ENCODE peak calls at places on chromosome 6, in five cellular contexts. One of them, this sample, is unnamed.

GRCh38 chr6:139262519-139263300 is 29.1 kb downstream of the TXLNB start:
- DNase-seq in CD4-positive, alpha-beta T cell: no peak
- DNase-seq in cardiac muscle cell: no peak
- DNase-seq in breast epithelium: no peak
- DNase-seq in endothelial cell: no peak
- DNase-seq in this sample: no peak

GRCh38 chr6:37083243-37084138 is 78.0 kb downstream of the FGD2 start:
- DNase-seq in CD4-positive, alpha-beta T cell: no peak
- DNase-seq in cardiac muscle cell: no peak
- DNase-seq in breast epithelium: peak; percentile 83
- DNase-seq in endothelial cell: no peak
- DNase-seq in this sample: no peak

GRCh38 chr6:155499574-155499973 is 43.9 kb upstream of the NOX3 start:
- DNase-seq in CD4-positive, alpha-beta T cell: no peak
- DNase-seq in cardiac muscle cell: no peak
- DNase-seq in breast epithelium: no peak
- DNase-seq in endothelial cell: no peak
- DNase-seq in this sample: no peak

GRCh38 chr6:37783831-37784584 is 35.5 kb upstream of the ZFAND3 start:
- DNase-seq in CD4-positive, alpha-beta T cell: no peak
- DNase-seq in cardiac muscle cell: peak; percentile 9
- DNase-seq in breast epithelium: no peak
- DNase-seq in endothelial cell: no peak
- DNase-seq in this sample: peak; percentile 49

GRCh38 chr6:48979806-48980205 is 483.2 kb downstream of the MMUT start:
- DNase-seq in CD4-positive, alpha-beta T cell: no peak
- DNase-seq in cardiac muscle cell: peak; percentile 76
- DNase-seq in breast epithelium: no peak
- DNase-seq in endothelial cell: no peak
- DNase-seq in this sample: no peak

GRCh38 chr6:157283330-157283898 is 39.9 kb downstream of the TMEM242 start:
- DNase-seq in CD4-positive, alpha-beta T cell: no peak
- DNase-seq in cardiac muscle cell: no peak
- DNase-seq in breast epithelium: no peak
- DNase-seq in endothelial cell: no peak
- DNase-seq in this sample: no peak

GRCh38 chr6:78436335-78436734 is 431.0 kb upstream of the IRAK1BP1 start:
- DNase-seq in CD4-positive, alpha-beta T cell: no peak
- DNase-seq in cardiac muscle cell: no peak
- DNase-seq in breast epithelium: no peak
- DNase-seq in endothelial cell: no peak
- DNase-seq in this sample: no peak

GRCh38 chr6:13354331-13355042 is 26.1 kb upstream of the TBC1D7 start:
- DNase-seq in CD4-positive, alpha-beta T cell: no peak
- DNase-seq in cardiac muscle cell: peak; percentile 55
- DNase-seq in breast epithelium: no peak
- DNase-seq in endothelial cell: peak; percentile 22
- DNase-seq in this sample: no peak

GRCh38 chr6:147765541-147765940 is 257.1 kb downstream of the SAMD5 start:
- DNase-seq in CD4-positive, alpha-beta T cell: no peak
- DNase-seq in cardiac muscle cell: no peak
- DNase-seq in breast epithelium: no peak
- DNase-seq in endothelial cell: no peak
- DNase-seq in this sample: no peak

GRCh38 chr6:99852031-99852430 is 142.0 kb downstream of the MCHR2 start:
- DNase-seq in CD4-positive, alpha-beta T cell: no peak
- DNase-seq in cardiac muscle cell: no peak
- DNase-seq in breast epithelium: no peak
- DNase-seq in endothelial cell: no peak
- DNase-seq in this sample: no peak

GRCh38 chr6:104606361-104606760 is 253.4 kb downstream of the HACE1 start:
- DNase-seq in CD4-positive, alpha-beta T cell: no peak
- DNase-seq in cardiac muscle cell: no peak
- DNase-seq in breast epithelium: no peak
- DNase-seq in endothelial cell: peak; percentile 6
- DNase-seq in this sample: no peak

GRCh38 chr6:14824835-14825223 is 421.0 kb upstream of the JARID2 start:
- DNase-seq in CD4-positive, alpha-beta T cell: no peak
- DNase-seq in cardiac muscle cell: no peak
- DNase-seq in breast epithelium: no peak
- DNase-seq in endothelial cell: no peak
- DNase-seq in this sample: no peak

GRCh38 chr6:27059621-27060425 is 187.7 kb upstream of the PRSS16 start:
- DNase-seq in CD4-positive, alpha-beta T cell: no peak
- DNase-seq in cardiac muscle cell: peak; percentile 8
- DNase-seq in breast epithelium: no peak
- DNase-seq in endothelial cell: no peak
- DNase-seq in this sample: no peak

GRCh38 chr6:29955783-29956182 is 13.5 kb downstream of the HLA-A start:
- DNase-seq in CD4-positive, alpha-beta T cell: no peak
- DNase-seq in cardiac muscle cell: no peak
- DNase-seq in breast epithelium: no peak
- DNase-seq in endothelial cell: no peak
- DNase-seq in this sample: no peak

GRCh38 chr6:165889636-165890403 is 226.8 kb upstream of the PDE10A start:
- DNase-seq in CD4-positive, alpha-beta T cell: no peak
- DNase-seq in cardiac muscle cell: peak; percentile 63
- DNase-seq in breast epithelium: no peak
- DNase-seq in endothelial cell: peak; percentile 62
- DNase-seq in this sample: peak; percentile 48

GRCh38 chr6:37648465-37649330 is 49.0 kb downstream of the MDGA1 start:
- DNase-seq in CD4-positive, alpha-beta T cell: no peak
- DNase-seq in cardiac muscle cell: peak; percentile 33
- DNase-seq in breast epithelium: no peak
- DNase-seq in endothelial cell: no peak
- DNase-seq in this sample: peak; percentile 47

GRCh38 chr6:56542367-56543331 is 100.0 kb downstream of the DST start:
- DNase-seq in CD4-positive, alpha-beta T cell: peak; percentile 21
- DNase-seq in cardiac muscle cell: peak; percentile 94
- DNase-seq in breast epithelium: peak; percentile 94
- DNase-seq in endothelial cell: peak; percentile 78
- DNase-seq in this sample: peak; percentile 86
- TF ChIP-seq CTCF in CD4-positive, alpha-beta T cell: no peak
- TF ChIP-seq CTCF in cardiac muscle cell: peak; percentile 39
- TF ChIP-seq CTCF in breast epithelium: no peak
- TF ChIP-seq CTCF in endothelial cell: no peak
- TF ChIP-seq CTCF in this sample: no peak

GRCh38 chr6:129469070-129469662 is 240.8 kb downstream of the ARHGAP18 start:
- DNase-seq in CD4-positive, alpha-beta T cell: no peak
- DNase-seq in cardiac muscle cell: no peak
- DNase-seq in breast epithelium: no peak
- DNase-seq in endothelial cell: no peak
- DNase-seq in this sample: no peak
- TF ChIP-seq CTCF in CD4-positive, alpha-beta T cell: no peak
- TF ChIP-seq CTCF in cardiac muscle cell: no peak
- TF ChIP-seq CTCF in breast epithelium: no peak
- TF ChIP-seq CTCF in endothelial cell: no peak
- TF ChIP-seq CTCF in this sample: no peak

DNA sequence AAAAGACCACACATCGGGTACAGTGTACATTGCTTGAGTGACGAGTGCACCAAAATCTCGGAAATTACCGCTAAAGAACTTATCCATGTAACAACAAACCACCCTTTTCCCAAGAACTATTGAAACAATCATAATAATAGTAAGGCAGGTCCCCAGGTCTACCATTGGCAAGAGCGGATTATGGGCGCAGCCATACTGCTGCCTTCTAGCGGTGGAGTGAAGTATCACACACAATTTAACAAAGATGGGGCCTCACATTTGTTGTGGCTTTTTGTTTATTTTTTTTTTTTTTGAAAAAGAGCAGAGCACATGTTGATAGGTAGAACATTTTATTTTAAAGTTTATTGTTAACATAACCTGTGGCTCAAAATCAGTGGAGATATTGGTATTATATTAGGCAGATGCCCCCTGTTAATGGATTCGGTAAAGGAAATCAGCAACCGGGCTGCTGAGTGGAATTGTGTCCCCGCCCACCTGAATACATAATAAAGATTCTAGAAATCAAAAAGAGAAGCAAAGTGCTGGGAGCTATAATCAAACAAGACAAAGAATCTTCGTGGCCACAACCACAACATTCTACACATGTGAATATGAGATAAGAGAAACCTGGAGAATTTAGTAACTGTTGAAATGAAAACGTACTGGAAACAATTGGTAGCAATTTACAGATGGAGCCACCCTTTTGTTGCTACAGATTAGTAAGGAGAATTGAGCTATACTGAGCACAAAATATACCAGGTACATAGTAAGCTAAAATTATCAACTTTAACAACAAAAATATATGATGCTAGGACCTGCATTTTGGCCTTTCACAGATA is 94.2 kb upstream of the EXOC2 start:
- DNase-seq in CD4-positive, alpha-beta T cell: no peak
- DNase-seq in cardiac muscle cell: peak; percentile 34
- DNase-seq in breast epithelium: no peak
- DNase-seq in endothelial cell: peak; percentile 22
- DNase-seq in this sample: no peak
- TF ChIP-seq CTCF in CD4-positive, alpha-beta T cell: peak; percentile 35
- TF ChIP-seq CTCF in cardiac muscle cell: peak; percentile 51
- TF ChIP-seq CTCF in breast epithelium: no peak
- TF ChIP-seq CTCF in endothelial cell: peak; percentile 85
- TF ChIP-seq CTCF in this sample: peak; percentile 56

GRCh38 chr6:85864453-85865401 is 222.0 kb upstream of the SYNCRIP start:
- DNase-seq in CD4-positive, alpha-beta T cell: no peak
- DNase-seq in cardiac muscle cell: no peak
- DNase-seq in breast epithelium: no peak
- DNase-seq in endothelial cell: no peak
- DNase-seq in this sample: no peak
- TF ChIP-seq CTCF in CD4-positive, alpha-beta T cell: no peak
- TF ChIP-seq CTCF in cardiac muscle cell: peak; percentile 26
- TF ChIP-seq CTCF in breast epithelium: no peak
- TF ChIP-seq CTCF in endothelial cell: no peak
- TF ChIP-seq CTCF in this sample: no peak

DNA sequence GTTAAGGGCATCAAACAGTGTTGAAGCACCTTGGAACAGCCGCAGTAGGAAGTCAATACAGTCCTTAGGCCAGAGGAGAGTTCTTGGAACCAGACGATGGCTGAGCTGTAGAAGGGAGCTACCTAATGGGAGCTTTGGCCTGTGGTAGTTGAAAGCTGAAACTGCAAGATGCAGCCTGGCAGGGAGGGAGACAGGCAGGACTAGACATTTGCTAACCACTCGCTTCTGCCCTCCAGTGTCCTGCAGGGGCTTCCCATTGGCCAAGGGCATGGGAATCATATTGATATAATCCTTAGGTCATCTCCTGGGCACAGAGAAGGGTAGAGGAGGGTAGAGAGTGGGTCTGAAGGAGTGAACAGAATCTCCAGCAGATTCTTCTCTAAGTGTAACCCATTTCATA is 60.4 kb downstream of the TPD52L1 start:
- DNase-seq in CD4-positive, alpha-beta T cell: no peak
- DNase-seq in cardiac muscle cell: no peak
- DNase-seq in breast epithelium: no peak
- DNase-seq in endothelial cell: no peak
- DNase-seq in this sample: no peak
- TF ChIP-seq CTCF in CD4-positive, alpha-beta T cell: no peak
- TF ChIP-seq CTCF in cardiac muscle cell: no peak
- TF ChIP-seq CTCF in breast epithelium: no peak
- TF ChIP-seq CTCF in endothelial cell: no peak
- TF ChIP-seq CTCF in this sample: no peak

DNA sequence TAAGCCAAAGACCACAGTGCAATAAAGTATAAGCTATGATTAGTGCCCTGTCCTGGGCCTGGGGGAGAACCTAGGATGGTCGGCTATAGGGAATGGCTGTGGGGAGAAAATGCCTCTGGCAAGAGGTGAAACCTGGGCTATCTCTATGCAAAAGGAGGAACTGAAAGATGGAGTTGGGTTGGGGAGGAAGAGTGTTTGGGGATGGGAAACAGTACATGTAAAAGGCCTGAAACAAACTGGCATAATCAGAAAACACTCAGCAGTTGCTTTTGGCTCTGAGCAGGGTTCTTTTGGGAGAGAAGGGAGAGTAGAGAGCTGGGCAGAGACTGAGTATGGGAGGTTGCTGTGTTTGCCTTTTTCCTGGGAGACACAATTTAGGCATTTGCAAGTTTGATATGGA is 31.9 kb upstream of the FUCA2 start:
- DNase-seq in CD4-positive, alpha-beta T cell: no peak
- DNase-seq in cardiac muscle cell: no peak
- DNase-seq in breast epithelium: no peak
- DNase-seq in endothelial cell: no peak
- DNase-seq in this sample: no peak
- TF ChIP-seq CTCF in CD4-positive, alpha-beta T cell: no peak
- TF ChIP-seq CTCF in cardiac muscle cell: no peak
- TF ChIP-seq CTCF in breast epithelium: no peak
- TF ChIP-seq CTCF in endothelial cell: no peak
- TF ChIP-seq CTCF in this sample: no peak

DNA sequence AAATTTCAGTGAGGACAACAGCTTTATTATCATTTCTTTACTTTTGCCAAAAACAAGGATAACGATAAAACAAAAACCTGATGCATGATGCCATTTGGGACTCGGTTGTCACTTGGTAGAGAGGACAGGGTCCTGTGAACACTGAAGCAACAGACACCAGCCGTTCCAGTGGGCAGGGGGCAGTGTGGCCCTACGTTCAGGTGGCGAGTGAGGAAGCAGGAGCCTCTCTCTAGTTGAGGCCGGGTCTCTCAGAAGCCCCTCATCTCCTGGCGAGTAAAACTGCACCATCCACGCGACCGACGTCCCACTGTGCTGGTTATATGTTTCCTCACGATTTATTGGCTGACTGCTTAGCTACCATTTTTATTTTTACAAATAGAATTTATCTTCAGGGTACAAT is 231.6 kb downstream of the THBS2 start:
- DNase-seq in CD4-positive, alpha-beta T cell: no peak
- DNase-seq in cardiac muscle cell: no peak
- DNase-seq in breast epithelium: no peak
- DNase-seq in endothelial cell: no peak
- DNase-seq in this sample: no peak
- TF ChIP-seq CTCF in CD4-positive, alpha-beta T cell: no peak
- TF ChIP-seq CTCF in cardiac muscle cell: no peak
- TF ChIP-seq CTCF in breast epithelium: no peak
- TF ChIP-seq CTCF in endothelial cell: no peak
- TF ChIP-seq CTCF in this sample: no peak

GRCh38 chr6:137868721-137869631 is 1.9 kb downstream of the TNFAIP3 start:
- DNase-seq in CD4-positive, alpha-beta T cell: no peak
- DNase-seq in cardiac muscle cell: no peak
- DNase-seq in breast epithelium: no peak
- DNase-seq in endothelial cell: no peak
- DNase-seq in this sample: no peak
- TF ChIP-seq CTCF in CD4-positive, alpha-beta T cell: no peak
- TF ChIP-seq CTCF in cardiac muscle cell: no peak
- TF ChIP-seq CTCF in breast epithelium: no peak
- TF ChIP-seq CTCF in endothelial cell: no peak
- TF ChIP-seq CTCF in this sample: no peak

GRCh38 chr6:20095436-20095835 is 116.8 kb downstream of the MBOAT1 start:
- DNase-seq in CD4-positive, alpha-beta T cell: no peak
- DNase-seq in cardiac muscle cell: no peak
- DNase-seq in breast epithelium: no peak
- DNase-seq in endothelial cell: no peak
- DNase-seq in this sample: no peak
- TF ChIP-seq CTCF in CD4-positive, alpha-beta T cell: no peak
- TF ChIP-seq CTCF in cardiac muscle cell: no peak
- TF ChIP-seq CTCF in breast epithelium: no peak
- TF ChIP-seq CTCF in endothelial cell: no peak
- TF ChIP-seq CTCF in this sample: no peak

This sample was measured in nephron progenitor cell.